ENCODE peak calls at places on chromosomes 1 and 21, in nine cellular contexts. B is fibroblast of pulmonary artery; R is activated naive CD8-positive, alpha-beta T cell treated with anti-CD3 and anti-CD28 coated beads, Interleukin-2, amount 50 U/mL, for 24 hours; W is ovary; M is ACHN; X is GM23338; L is nucleus accumbens; O is pancreas; C is DMS79. V is an unnamed sample.

GRCh38 chr1:176515310-176515709 is 52.3 kb downstream of the PAPPA2 start:
- DNase-seq in L (no peak), R (no peak), C (no peak), M (peak), X (no peak), O (no peak), W (no peak), B (peak), V (no peak)

GRCh38 chr1:217180443-217180842 is 450.4 kb downstream of the GPATCH2 start:
- DNase-seq in B (no peak), L (no peak), C (no peak), O (no peak), X (no peak), R (no peak), W (no peak), M (no peak), V (no peak)

GRCh38 chr1:223258751-223259177 is 105.2 kb downstream of the SUSD4 start:
- DNase-seq in O (no peak), R (no peak), L (no peak), W (no peak), B (peak), M (peak), C (no peak), X (no peak), V (no peak)

GRCh38 chr1:234731371-234732085 is 121.5 kb upstream of the IRF2BP2 start:
- DNase-seq in O (no peak), L (no peak), M (no peak), W (no peak), C (no peak), X (no peak), B (peak), R (peak), V (no peak)

GRCh38 chr1:164631751-164632150 is 72.8 kb downstream of the PBX1 start:
- DNase-seq in W (no peak), M (no peak), L (no peak), X (no peak), O (no peak), C (no peak), R (no peak), B (no peak), V (no peak)

GRCh38 chr1:171251042-171251740 is 2.9 kb downstream of the FMO1 start:
- DNase-seq in R (peak), X (peak), L (no peak), C (peak), M (peak), O (no peak), B (peak), W (peak), V (peak)

GRCh38 chr21:34544032-34544496 is 32.1 kb upstream of the KCNE1 start:
- DNase-seq in R (peak), C (no peak), W (no peak), B (peak), O (peak), L (peak), M (peak), X (peak), V (peak)

GRCh38 chr1:152347116-152347728 is 12.6 kb downstream of the FLG2 start:
- DNase-seq in B (peak), L (no peak), X (peak), W (no peak), C (no peak), M (peak), R (peak), O (no peak), V (peak)

GRCh38 chr1:20975668-20976067 is 188.6 kb upstream of the HP1BP3 start:
- DNase-seq in L (no peak), X (no peak), M (no peak), W (no peak), C (no peak), B (no peak), R (no peak), O (no peak), V (no peak)

GRCh38 chr1:45685308-45686080 is 839 bp downstream of the GPBP1L1 start:
- DNase-seq in W (no peak), O (no peak), M (peak), L (no peak), R (no peak), X (peak), B (no peak), C (no peak), V (peak)

GRCh38 chr1:160466966-160467365 is 56.1 kb downstream of the SLAMF6 start:
- DNase-seq in R (no peak), O (no peak), B (no peak), X (no peak), C (no peak), M (no peak), L (no peak), W (no peak), V (no peak)

GRCh38 chr1:25204797-25205441 is 27.4 kb downstream of the SYF2 start:
- DNase-seq in B (peak), R (no peak), L (no peak), O (no peak), X (peak), W (no peak), M (peak), C (peak), V (no peak)

GRCh38 chr1:101178688-101179491 is 57.9 kb upstream of the S1PR1 start:
- DNase-seq in L (no peak), O (no peak), B (no peak), M (no peak), W (no peak), X (no peak), C (no peak), R (no peak), V (no peak)

GRCh38 chr1:10415211-10415930 is 14.9 kb upstream of the CENPS start:
- DNase-seq in M (peak), O (no peak), B (peak), R (no peak), W (no peak), L (no peak), X (peak), C (no peak), V (no peak)

GRCh38 chr1:39694026-39694425 is 2.8 kb upstream of the HPCAL4 start:
- DNase-seq in W (no peak), X (no peak), L (no peak), M (peak), R (no peak), B (no peak), C (no peak), O (no peak), V (no peak)

GRCh38 chr1:198747127-198747526 is 108.3 kb downstream of the PTPRC start:
- DNase-seq in O (no peak), B (no peak), C (no peak), W (no peak), L (no peak), X (no peak), R (no peak), M (no peak), V (no peak)

GRCh38 chr1:43708006-43708412 is 673 bp downstream of the ST3GAL3 start:
- DNase-seq in L (no peak), B (peak), M (peak), W (no peak), C (no peak), X (peak), R (no peak), O (no peak), V (no peak)

GRCh38 chr1:202112864-202113689 is 9.6 kb upstream of the GPR37L1 start:
- DNase-seq in B (no peak), M (peak), L (no peak), C (no peak), X (no peak), W (no peak), O (peak), R (no peak), V (no peak)

GRCh38 chr1:215269955-215270354 is 187.4 kb downstream of the KCNK2 start:
- DNase-seq in O (no peak), L (no peak), X (peak), W (no peak), M (no peak), R (no peak), C (no peak), B (no peak), V (no peak)

GRCh38 chr1:110356379-110356778 is 17.2 kb downstream of the RBM15 start:
- DNase-seq in B (no peak), C (no peak), L (no peak), X (no peak), R (no peak), W (no peak), M (peak), O (no peak), V (peak)

GRCh38 chr21:38494688-38495087 is 3.6 kb downstream of the ERG start:
- DNase-seq in R (no peak), X (no peak), L (no peak), B (no peak), M (peak), O (no peak), C (no peak), W (no peak), V (no peak)